ENCODE peak calls at places on chromosomes 7 and 10, in nine cellular contexts. M, H, Y, T, C, L, W, R and S are unnamed samples.

GRCh38 chr7:30996883-30997282 is 33.1 kb downstream of the GHRHR start:
- DNase-seq in M (no peak), H (no peak), T (no peak), L (no peak), R (no peak), Y (no peak), W (no peak), C (no peak), S (no peak)

GRCh38 chr7:105173586-105173985 is 159.6 kb downstream of the KMT2E start:
- DNase-seq in Y (no peak), T (no peak), M (no peak), W (no peak), C (no peak), H (no peak), R (no peak), L (no peak), S (peak)

GRCh38 chr10:77666821-77667220 is 29.2 kb upstream of the KCNMA1 start:
- DNase-seq in Y (no peak), C (no peak), H (no peak), L (no peak), W (no peak), T (no peak), M (no peak), R (no peak), S (no peak)

GRCh38 chr7:602341-603141 is 82.9 kb upstream of the PDGFA start:
- DNase-seq in C (no peak), Y (no peak), L (no peak), H (no peak), T (no peak), W (peak), R (no peak), M (no peak), S (no peak)

GRCh38 chr10:103672345-103672744 is 178.8 kb downstream of the NEURL1 start:
- DNase-seq in T (peak), W (no peak), L (no peak), H (no peak), R (no peak), C (no peak), Y (no peak), M (no peak), S (no peak)

GRCh38 chr7:79761876-79762429 is 308.5 kb upstream of the MAGI2 start:
- DNase-seq in Y (no peak), W (no peak), L (no peak), T (no peak), H (no peak), R (no peak), M (no peak), C (no peak), S (no peak)

GRCh38 chr10:120314426-120314825 is 142.6 kb upstream of the PLPP4 start:
- DNase-seq in M (no peak), R (no peak), H (no peak), W (no peak), L (no peak), C (no peak), Y (no peak), T (no peak), S (no peak)

GRCh38 chr7:69177326-69177897 is 420.9 kb upstream of the AUTS2 start:
- DNase-seq in H (no peak), C (no peak), T (peak), L (no peak), R (no peak), M (no peak), W (no peak), Y (no peak), S (no peak)

GRCh38 chr7:98165827-98166667 is 45.2 kb upstream of the BHLHA15 start:
- DNase-seq in T (no peak), M (peak), L (peak), Y (no peak), W (peak), C (peak), R (no peak), H (peak), S (peak)

GRCh38 chr10:14570800-14571199 is 203.9 kb downstream of the FAM107B start:
- DNase-seq in L (no peak), C (no peak), W (no peak), T (no peak), R (no peak), M (no peak), H (no peak), Y (no peak), S (no peak)

GRCh38 chr10:31947144-31947926 is 18.7 kb upstream of the ARHGAP12 start:
- DNase-seq in T (peak), H (peak), C (peak), M (peak), R (no peak), L (no peak), W (no peak), Y (peak), S (peak)

GRCh38 chr10:556971-557370 is 132.5 kb downstream of the DIP2C start:
- DNase-seq in H (no peak), R (no peak), T (no peak), M (no peak), C (no peak), Y (no peak), L (no peak), W (no peak), S (no peak)

GRCh38 chr7:129801882-129802281 is 150.9 kb downstream of the UBE2H start:
- DNase-seq in L (no peak), R (no peak), C (no peak), H (no peak), Y (no peak), M (no peak), T (no peak), W (peak), S (no peak)

GRCh38 chr7:127608446-127608845 is 9.5 kb downstream of the PAX4 start:
- DNase-seq in W (no peak), T (no peak), H (no peak), R (no peak), Y (no peak), M (no peak), L (no peak), C (no peak), S (no peak)

GRCh38 chr7:96657347-96658010 is 52.2 kb downstream of the SEM1 start:
- DNase-seq in H (no peak), W (peak), C (no peak), R (no peak), L (no peak), M (no peak), T (no peak), Y (no peak), S (no peak)

GRCh38 chr10:95605163-95605562 is 44.0 kb upstream of the SORBS1 start:
- DNase-seq in R (no peak), Y (peak), T (no peak), C (no peak), W (no peak), H (no peak), M (no peak), L (no peak), S (no peak)

GRCh38 chr7:127845497-127846214 is 185.6 kb downstream of the LRRC4 start:
- DNase-seq in R (no peak), Y (no peak), C (no peak), M (no peak), W (no peak), T (no peak), H (no peak), L (no peak), S (no peak)

GRCh38 chr7:36895112-36895511 is 170.8 kb upstream of the AOAH start:
- DNase-seq in C (no peak), R (no peak), W (no peak), M (no peak), H (no peak), Y (no peak), T (no peak), L (no peak), S (no peak)

GRCh38 chr10:111600772-111601171 is 523.9 kb downstream of the ADRA2A start:
- DNase-seq in W (peak), L (no peak), T (no peak), M (no peak), Y (no peak), C (no peak), H (no peak), R (no peak), S (no peak)

GRCh38 chr7:73342645-73343044 is 14.7 kb downstream of the FKBP6 start:
- DNase-seq in M (peak), H (peak), Y (no peak), T (no peak), R (no peak), W (peak), C (peak), L (no peak), S (no peak)

GRCh38 chr7:158107806-158108205 is 479.8 kb downstream of the PTPRN2 start:
- DNase-seq in R (no peak), H (no peak), T (no peak), W (no peak), C (no peak), Y (no peak), L (no peak), M (no peak), S (no peak)

GRCh38 chr10:110407301-110408170 is 90.2 kb upstream of the DUSP5 start:
- DNase-seq in W (no peak), T (no peak), M (no peak), H (no peak), R (no peak), L (no peak), C (no peak), Y (no peak), S (no peak)

GRCh38 chr7:3294432-3295100 is 6.5 kb upstream of the SDK1 start:
- DNase-seq in M (no peak), L (no peak), H (no peak), R (no peak), Y (no peak), C (no peak), W (peak), T (no peak), S (no peak)

GRCh38 chr10:97333351-97333600 is 1.3 kb downstream of the FRAT2 start:
- DNase-seq in T (no peak), M (peak), L (no peak), W (peak), Y (no peak), H (no peak), C (no peak), R (no peak), S (peak)

GRCh38 chr7:44264221-44264956 is 61.0 kb downstream of the CAMK2B start:
- DNase-seq in C (no peak), L (no peak), M (no peak), T (no peak), R (no peak), Y (no peak), H (no peak), W (peak), S (no peak)

GRCh38 chr7:126026421-126027088 is 1096.9 kb upstream of the POT1 start:
- DNase-seq in L (no peak), W (peak), C (no peak), Y (no peak), M (no peak), H (peak), T (no peak), R (no peak), S (peak)

GRCh38 chr10:100021322-100021721 is 11.6 kb upstream of the DNMBP start:
- DNase-seq in C (no peak), H (no peak), Y (no peak), R (no peak), W (no peak), T (no peak), L (no peak), M (no peak), S (no peak)

GRCh38 chr7:85237721-85238120 is 50.9 kb upstream of the SEMA3D start:
- DNase-seq in R (no peak), L (no peak), C (peak), H (no peak), T (no peak), M (peak), Y (no peak), W (no peak), S (no peak)

GRCh38 chr10:43045631-43046287 is 31.1 kb upstream of the RET start:
- DNase-seq in M (no peak), L (no peak), W (no peak), Y (peak), C (no peak), T (peak), R (no peak), H (no peak), S (no peak)

GRCh38 chr7:56079450-56080185 is 13.1 kb downstream of the PHKG1 start:
- DNase-seq in R (no peak), Y (peak), L (peak), W (peak), T (peak), H (no peak), M (peak), C (peak), S (no peak)

GRCh38 chr10:102121739-102122372 is 1.7 kb upstream of the LDB1 start:
- DNase-seq in C (no peak), M (peak), R (no peak), W (peak), Y (no peak), H (no peak), L (no peak), T (no peak), S (no peak)

GRCh38 chr10:102123223-102123622 is 3.1 kb upstream of the LDB1 start:
- DNase-seq in T (no peak), L (no peak), Y (no peak), C (no peak), H (no peak), M (no peak), R (no peak), W (no peak), S (no peak)

GRCh38 chr10:102120987-102121738 is 995 bp upstream of the LDB1 start:
- DNase-seq in M (peak), R (no peak), T (peak), L (peak), W (peak), C (peak), Y (peak), H (no peak), S (no peak)

GRCh38 chr10:102120142-102120986 is at the start of gene LDB1:
- DNase-seq in W (peak), T (peak), M (peak), H (peak), R (no peak), C (peak), L (peak), Y (peak), S (peak)

DNA sequence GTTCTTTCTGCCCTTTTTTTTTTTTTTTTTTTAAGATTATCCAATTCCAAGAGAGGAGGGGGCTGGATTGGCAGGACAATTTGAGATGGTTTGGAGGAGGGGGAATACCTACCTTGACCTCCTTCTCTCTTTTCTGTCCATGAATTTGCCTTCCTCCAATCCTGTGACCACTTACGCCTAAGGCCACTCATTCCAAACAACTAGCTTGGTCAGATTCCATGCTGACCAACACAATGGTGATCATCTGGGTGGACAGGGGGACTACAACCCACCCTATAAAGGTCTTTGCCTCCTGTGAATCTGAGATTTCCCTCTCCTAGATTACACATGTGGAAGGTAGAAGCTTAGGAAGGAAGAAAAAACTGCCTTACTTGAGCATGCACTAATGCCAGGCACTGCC is 2.3 kb upstream of the LDB1 start:
- DNase-seq in M (no peak), Y (no peak), C (no peak), L (no peak), T (no peak), H (no peak), R (no peak), W (no peak), S (no peak)
- H3K4me3 ChIP-seq in M (no peak), Y (no peak), C (no peak), L (no peak), T (no peak), H (no peak), R (no peak), W (peak), S (no peak)

GRCh38 chr10:63114031-63114814 is 18.9 kb upstream of the NRBF2 start:
- DNase-seq in R (no peak), C (no peak), L (peak), Y (peak), M (peak), T (peak), W (no peak), H (no peak), S (no peak)

GRCh38 chr10:63116452-63117072 is 16.6 kb upstream of the NRBF2 start:
- DNase-seq in W (no peak), T (no peak), C (no peak), L (no peak), R (no peak), M (no peak), H (no peak), Y (no peak), S (no peak)

GRCh38 chr10:63110940-63111339 is 22.2 kb upstream of the NRBF2 start:
- DNase-seq in L (no peak), H (no peak), W (no peak), C (no peak), M (no peak), T (no peak), Y (no peak), R (no peak), S (no peak)

GRCh38 chr10:63120554-63120953 is 12.6 kb upstream of the NRBF2 start:
- DNase-seq in W (no peak), L (no peak), R (no peak), H (no peak), Y (no peak), T (no peak), M (peak), C (no peak), S (no peak)

GRCh38 chr10:63115732-63116383 is 17.3 kb upstream of the NRBF2 start:
- DNase-seq in Y (peak), R (no peak), L (peak), H (no peak), T (peak), M (peak), W (no peak), C (peak), S (peak)
- H3K4me3 ChIP-seq in Y (no peak), R (no peak), L (no peak), H (no peak), T (no peak), M (no peak), W (no peak), C (no peak), S (no peak)

GRCh38 chr10:5552376-5553321 is 27.9 kb downstream of the CALML3 start:
- DNase-seq in W (no peak), T (peak), C (no peak), L (no peak), Y (peak), R (no peak), H (no peak), M (no peak), S (no peak)
- H3K4me3 ChIP-seq in W (no peak), T (no peak), C (no peak), L (no peak), Y (no peak), R (no peak), H (no peak), M (no peak), S (no peak)

DNA sequence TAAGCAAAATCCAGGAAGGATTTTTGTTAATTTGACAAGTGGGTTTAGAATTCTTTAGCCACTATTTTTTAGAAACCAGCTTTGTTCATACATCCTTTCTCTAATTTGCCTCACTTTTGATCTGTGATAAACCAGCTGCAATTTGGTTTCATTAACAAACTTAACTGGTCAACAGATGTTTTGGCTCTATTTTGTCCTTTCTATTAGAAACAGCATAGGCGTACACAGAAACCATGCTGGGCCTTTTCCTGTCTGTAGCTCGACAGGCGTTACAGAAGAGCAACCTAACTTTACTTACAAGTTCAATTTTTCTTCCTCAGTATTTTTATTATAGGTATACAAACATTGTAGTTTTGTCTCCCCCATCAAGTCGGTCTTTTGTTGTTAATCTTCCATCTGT is 28.2 kb downstream of the KAT6B start:
- DNase-seq in C (no peak), R (no peak), H (no peak), T (no peak), Y (no peak), M (no peak), L (no peak), W (no peak), S (no peak)
- H3K4me3 ChIP-seq in C (no peak), R (no peak), H (no peak), T (no peak), Y (no peak), M (no peak), L (no peak), W (no peak), S (no peak)

DNA sequence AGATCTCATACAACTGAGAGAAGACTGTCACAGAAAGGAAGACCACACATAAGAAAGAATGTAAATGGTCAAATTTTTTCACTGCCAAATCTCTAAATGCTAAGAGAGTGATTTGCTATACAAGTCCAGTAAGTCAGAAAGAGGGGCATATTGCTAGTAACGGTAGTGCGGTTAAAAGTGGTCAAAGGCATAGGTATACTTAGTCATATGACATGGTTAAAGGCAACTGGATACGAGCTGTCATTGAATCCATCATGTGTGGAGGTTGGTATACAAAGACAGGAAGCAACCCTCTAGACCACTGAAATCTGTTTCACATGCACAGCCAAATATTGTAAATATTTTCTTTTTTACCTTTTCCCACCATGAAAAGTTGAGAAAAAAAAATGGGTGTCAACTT is 4.8 kb downstream of the INHBA start:
- DNase-seq in H (no peak), T (no peak), M (peak), C (no peak), W (no peak), Y (no peak), R (no peak), L (no peak), S (no peak)
- H3K4me3 ChIP-seq in H (no peak), T (peak), M (peak), C (peak), W (peak), Y (peak), R (no peak), L (no peak), S (no peak)

GRCh38 chr7:138238734-138239133 is 162.5 kb downstream of the AKR1D1 start:
- DNase-seq in M (no peak), W (no peak), Y (no peak), T (no peak), C (no peak), R (no peak), L (no peak), H (no peak), S (no peak)
- H3K4me3 ChIP-seq in M (no peak), W (no peak), Y (no peak), T (no peak), C (no peak), R (no peak), L (no peak), H (no peak), S (no peak)

DNA sequence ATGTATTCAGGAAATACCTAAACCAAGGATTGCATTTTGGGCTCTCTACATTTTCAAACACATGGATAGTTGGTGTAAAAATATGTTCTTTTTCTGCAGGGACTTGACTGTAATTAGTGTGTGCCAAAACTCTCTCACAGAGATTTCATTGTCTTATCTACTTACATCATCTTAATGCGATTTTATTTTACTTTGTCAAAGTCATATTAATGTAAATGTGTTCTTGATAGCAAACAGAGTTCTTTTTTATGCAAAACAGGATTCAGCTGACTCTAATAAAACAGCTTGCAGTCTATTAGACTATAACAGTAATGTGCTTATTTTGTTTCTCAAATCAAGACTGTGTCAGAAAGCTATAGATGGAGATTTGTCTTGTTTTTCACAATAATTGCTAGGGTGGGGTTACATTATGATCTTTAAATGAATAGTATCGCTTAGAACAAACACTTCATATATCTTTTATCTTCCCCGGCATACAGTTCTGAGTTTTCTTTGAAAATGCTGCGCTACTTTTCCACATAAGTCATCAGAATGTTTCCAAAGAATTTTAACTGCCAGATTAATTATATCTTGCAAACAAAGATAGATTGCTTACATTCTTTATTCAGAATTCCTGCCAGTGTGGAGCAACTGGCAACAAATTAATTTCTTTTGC is 65.1 kb upstream of the ARID5B start:
- DNase-seq in C (peak), M (no peak), W (no peak), L (no peak), H (no peak), R (no peak), T (no peak), Y (no peak), S (no peak)
- H3K4me3 ChIP-seq in C (no peak), M (no peak), W (no peak), L (no peak), H (no peak), R (no peak), T (no peak), Y (no peak), S (no peak)

DNA sequence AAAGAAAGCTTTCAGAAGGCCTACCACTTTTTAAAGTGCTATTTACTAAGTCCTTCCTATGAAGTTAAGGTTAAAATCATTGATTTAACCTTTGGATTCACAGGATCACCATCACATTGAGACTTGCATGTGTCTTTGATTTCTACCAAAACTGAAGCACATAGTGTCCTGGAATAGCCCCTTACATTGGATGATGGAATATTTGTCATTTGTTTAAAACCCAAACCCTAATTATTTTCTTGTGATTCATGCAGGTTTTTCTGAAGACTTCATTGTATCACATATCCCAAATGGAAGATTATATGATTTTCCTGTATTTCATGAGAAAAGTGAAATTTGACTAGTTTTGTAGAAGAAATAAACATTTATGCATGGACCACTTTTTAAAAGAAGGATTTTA is 3.3 kb downstream of the SEMA3A start:
- DNase-seq in R (no peak), M (peak), Y (no peak), W (no peak), T (no peak), L (no peak), H (no peak), C (no peak), S (no peak)
- H3K4me3 ChIP-seq in R (no peak), M (peak), Y (no peak), W (peak), T (no peak), L (no peak), H (no peak), C (no peak), S (no peak)